ENCODE peak calls at places on chromosomes 5 and 9, in seven cellular contexts. One of them, this sample, is unnamed.

GRCh38 chr5:124736814-124737186 is 9.6 kb downstream of the ZNF608 start:
- DNase-seq in T-helper 9 cell: no peak
- DNase-seq in central memory CD8-positive, alpha-beta T cell: no peak
- DNase-seq in neuronal stem cell: no peak
- DNase-seq in pancreas: no peak
- DNase-seq in GM04503: no peak
- DNase-seq in right atrium auricular region: no peak
- DNase-seq in this sample: no peak

GRCh38 chr5:160640417-160640816 is 211.6 kb downstream of the ATP10B start:
- DNase-seq in right atrium auricular region: no peak
- DNase-seq in T-helper 9 cell: no peak
- DNase-seq in pancreas: no peak
- DNase-seq in neuronal stem cell: no peak
- DNase-seq in central memory CD8-positive, alpha-beta T cell: no peak
- DNase-seq in GM04503: no peak
- DNase-seq in this sample: no peak

GRCh38 chr5:134466241-134467069 is 54.8 kb upstream of the CDKN2AIPNL start:
- DNase-seq in central memory CD8-positive, alpha-beta T cell: no peak
- DNase-seq in neuronal stem cell: peak
- DNase-seq in GM04503: peak
- DNase-seq in right atrium auricular region: peak
- DNase-seq in pancreas: peak
- DNase-seq in T-helper 9 cell: peak
- DNase-seq in this sample: peak

GRCh38 chr9:110206388-110206787 is 1.6 kb downstream of the C9orf152 start:
- DNase-seq in right atrium auricular region: no peak
- DNase-seq in neuronal stem cell: no peak
- DNase-seq in T-helper 9 cell: no peak
- DNase-seq in GM04503: no peak
- DNase-seq in central memory CD8-positive, alpha-beta T cell: no peak
- DNase-seq in pancreas: no peak
- DNase-seq in this sample: no peak

GRCh38 chr9:108244676-108245075 is 611.1 kb downstream of the ACTL7B start:
- DNase-seq in right atrium auricular region: no peak
- DNase-seq in GM04503: no peak
- DNase-seq in T-helper 9 cell: no peak
- DNase-seq in central memory CD8-positive, alpha-beta T cell: no peak
- DNase-seq in neuronal stem cell: no peak
- DNase-seq in pancreas: no peak
- DNase-seq in this sample: no peak

GRCh38 chr5:160262151-160262550 is 32.8 kb downstream of the FABP6 start:
- DNase-seq in GM04503: no peak
- DNase-seq in pancreas: no peak
- DNase-seq in right atrium auricular region: no peak
- DNase-seq in neuronal stem cell: peak
- DNase-seq in T-helper 9 cell: no peak
- DNase-seq in central memory CD8-positive, alpha-beta T cell: no peak
- DNase-seq in this sample: no peak

GRCh38 chr9:131773911-131774379 is 34.1 kb upstream of the RAPGEF1 start:
- DNase-seq in pancreas: no peak
- DNase-seq in T-helper 9 cell: no peak
- DNase-seq in neuronal stem cell: peak
- DNase-seq in GM04503: no peak
- DNase-seq in right atrium auricular region: no peak
- DNase-seq in central memory CD8-positive, alpha-beta T cell: no peak
- DNase-seq in this sample: no peak

GRCh38 chr5:23446436-23446835 is 61.0 kb upstream of the PRDM9 start:
- DNase-seq in central memory CD8-positive, alpha-beta T cell: no peak
- DNase-seq in GM04503: no peak
- DNase-seq in neuronal stem cell: no peak
- DNase-seq in T-helper 9 cell: no peak
- DNase-seq in right atrium auricular region: no peak
- DNase-seq in pancreas: no peak
- DNase-seq in this sample: no peak

GRCh38 chr5:149113669-149114068 is 27.6 kb upstream of the ABLIM3 start:
- DNase-seq in central memory CD8-positive, alpha-beta T cell: no peak
- DNase-seq in neuronal stem cell: no peak
- DNase-seq in T-helper 9 cell: no peak
- DNase-seq in GM04503: peak
- DNase-seq in right atrium auricular region: no peak
- DNase-seq in pancreas: no peak
- DNase-seq in this sample: no peak

This sample was measured in coronary artery.